ENCODE peak calls at places on chromosome 5, in four cellular contexts. E, L, S and K are unnamed samples.
A peak's percentile ranks its signal among the peaks of the same experiment; 100 is the strongest.

GRCh38 chr5:160240350-160240749 is 11.0 kb downstream of the FABP6 start:
- DNase-seq in E (no peak), L (no peak), S (no peak), K (no peak)

GRCh38 chr5:93428868-93429267 is 152.2 kb downstream of the NR2F1-AS1 start:
- DNase-seq in E (peak; percentile 37), L (no peak), S (peak; percentile 80), K (no peak)

GRCh38 chr5:122896598-122897282 is 51.3 kb downstream of the SNX24 start:
- DNase-seq in E (no peak), L (no peak), S (peak; percentile 20), K (no peak)

GRCh38 chr5:43305948-43306563 is 7.2 kb downstream of the HMGCS1 start:
- DNase-seq in E (peak; percentile 77), L (peak; percentile 36), S (peak; percentile 59), K (no peak)

GRCh38 chr5:126358525-126358924 is 64.7 kb upstream of the GRAMD2B start:
- DNase-seq in E (no peak), L (no peak), S (peak; percentile 70), K (no peak)

GRCh38 chr5:179975713-179976030 is 68.0 kb upstream of the TBC1D9B start:
- DNase-seq in E (no peak), L (no peak), S (no peak), K (no peak)

GRCh38 chr5:115758356-115758755 is 58.1 kb downstream of the CDO1 start:
- DNase-seq in E (no peak), L (no peak), S (peak; percentile 22), K (peak; percentile 12)

GRCh38 chr5:14109041-14109747 is 33.9 kb upstream of the TRIO start:
- DNase-seq in E (no peak), L (peak; percentile 50), S (peak; percentile 68), K (peak; percentile 79)

GRCh38 chr5:1542011-1542410 is 18.3 kb upstream of the LPCAT1 start:
- DNase-seq in E (no peak), L (no peak), S (peak; percentile 3), K (no peak)

GRCh38 chr5:170632985-170633234 is 129.1 kb downstream of the KCNIP1 start:
- DNase-seq in E (no peak), L (no peak), S (no peak), K (no peak)

GRCh38 chr5:110377411-110378392 is 348.8 kb downstream of the TMEM232 start:
- DNase-seq in E (no peak), L (no peak), S (peak; percentile 94), K (peak; percentile 28)

GRCh38 chr5:15383469-15383868 is 116.5 kb upstream of the FBXL7 start:
- DNase-seq in E (no peak), L (no peak), S (peak; percentile 12), K (peak; percentile 8)

GRCh38 chr5:94785111-94785510 is 166.6 kb downstream of the SLF1 start:
- DNase-seq in E (no peak), L (no peak), S (no peak), K (no peak)

GRCh38 chr5:134738963-134739661 is 764 bp downstream of the CAMLG start:
- DNase-seq in E (peak; percentile 63), L (peak; percentile 24), S (peak; percentile 53), K (peak; percentile 61)

GRCh38 chr5:7742241-7742656 is 108.7 kb downstream of the CFAP90 start:
- DNase-seq in E (no peak), L (no peak), S (peak; percentile 67), K (peak; percentile 80)

GRCh38 chr5:159104058-159104651 is 4.4 kb upstream of the EBF1 start:
- DNase-seq in E (no peak), L (no peak), S (no peak), K (no peak)

GRCh38 chr5:134145779-134146581 is 30.8 kb downstream of the SKP1 start:
- DNase-seq in E (peak; percentile 49), L (peak; percentile 69), S (peak; percentile 51), K (no peak)

GRCh38 chr5:159181152-159181551 is 28.2 kb downstream of the RNF145 start:
- DNase-seq in E (peak; percentile 54), L (no peak), S (peak; percentile 45), K (no peak)

GRCh38 chr5:172188893-172189692 is 1.1 kb upstream of the STK10 start:
- DNase-seq in E (no peak), L (no peak), S (peak; percentile 82), K (no peak)

GRCh38 chr5:175789670-175790069 is 81.7 kb upstream of the CPLX2 start:
- DNase-seq in E (no peak), L (no peak), S (no peak), K (no peak)

GRCh38 chr5:75373862-75374261 is 36.8 kb downstream of the HMGCR start:
- DNase-seq in E (no peak), L (no peak), S (no peak), K (no peak)

GRCh38 chr5:18281947-18282557 is 647.8 kb downstream of the TAF11L14 start:
- DNase-seq in E (no peak), L (peak; percentile 58), S (peak; percentile 59), K (peak; percentile 24)

GRCh38 chr5:96714951-96715451 is 52.8 kb downstream of the CAST start:
- DNase-seq in E (peak; percentile 86), L (peak; percentile 60), S (peak; percentile 77), K (no peak)

GRCh38 chr5:1190915-1191314 is 10.5 kb upstream of the SLC6A19 start:
- DNase-seq in E (no peak), L (no peak), S (no peak), K (no peak)

GRCh38 chr5:132754111-132754510 is 6.9 kb downstream of the CCNI2 start:
- DNase-seq in E (no peak), L (no peak), S (no peak), K (no peak)

GRCh38 chr5:151897017-151897552 is 27.6 kb downstream of the GLRA1 start:
- DNase-seq in E (no peak), L (no peak), S (no peak), K (no peak)

GRCh38 chr5:167785106-167785505 is 506.3 kb upstream of the WWC1 start:
- DNase-seq in E (no peak), L (no peak), S (no peak), K (no peak)

GRCh38 chr5:150619359-150620230 is 20.9 kb upstream of the SYNPO start:
- DNase-seq in E (no peak), L (no peak), S (peak; percentile 92), K (no peak)

GRCh38 chr5:149895416-149896345 is 48.9 kb downstream of the PDE6A start:
- DNase-seq in E (no peak), L (no peak), S (peak; percentile 55), K (peak; percentile 63)

GRCh38 chr5:125402787-125403186 is 656.3 kb upstream of the ZNF608 start:
- DNase-seq in E (no peak), L (no peak), S (no peak), K (no peak)

GRCh38 chr5:56815657-56816545 is 552 bp downstream of the MAP3K1 start:
- DNase-seq in E (peak; percentile 31), L (no peak), S (peak; percentile 51), K (no peak)

GRCh38 chr5:134041570-134042411 is 37.0 kb upstream of the VDAC1 start:
- DNase-seq in E (peak; percentile 74), L (no peak), S (no peak), K (no peak)

GRCh38 chr5:125874057-125874456 is 549.2 kb upstream of the GRAMD2B start:
- DNase-seq in E (peak; percentile 40), L (no peak), S (no peak), K (no peak)

GRCh38 chr5:170503970-170504525 is at the start of gene KCNIP1:
- DNase-seq in E (no peak), L (no peak), S (peak; percentile 41), K (no peak)

DNA sequence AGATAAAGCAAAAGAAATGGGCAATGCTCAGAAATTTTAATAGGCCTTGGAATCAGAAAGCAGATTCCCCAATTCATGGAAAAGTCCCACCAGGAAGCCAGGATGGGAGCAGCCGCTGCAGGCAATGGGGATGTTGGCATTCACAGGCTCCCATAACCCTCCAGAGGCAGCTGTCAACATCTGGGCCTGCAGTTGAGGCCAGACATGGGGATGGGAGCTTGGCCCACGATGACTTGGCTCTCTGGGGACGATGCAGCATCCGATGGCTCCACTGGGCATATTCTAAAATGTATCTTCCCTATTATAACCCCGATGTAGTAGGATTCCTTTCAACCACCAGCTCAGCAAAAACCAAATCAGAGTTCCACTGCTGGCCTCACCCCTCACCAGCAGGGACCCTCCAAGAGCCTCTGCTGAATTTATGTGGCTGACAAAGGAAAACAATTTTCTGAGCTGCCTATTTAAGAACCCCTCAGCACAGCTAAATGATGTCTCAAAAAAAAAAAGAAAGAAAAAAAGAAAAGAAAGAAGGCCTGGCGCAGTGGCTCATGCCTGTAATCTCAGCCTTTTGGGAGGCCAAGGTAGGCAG is 7.1 kb downstream of the SPRY4 start:
- DNase-seq in E (no peak), L (no peak), S (no peak), K (no peak)
- H3K4me1 ChIP-seq in E (peaks cover 53% of the 10 kb centered on the region), L (peaks cover 73% of the 10 kb centered on the region), S (peaks cover 41% of the 10 kb centered on the region), K (peaks cover 30% of the 10 kb centered on the region)

DNA sequence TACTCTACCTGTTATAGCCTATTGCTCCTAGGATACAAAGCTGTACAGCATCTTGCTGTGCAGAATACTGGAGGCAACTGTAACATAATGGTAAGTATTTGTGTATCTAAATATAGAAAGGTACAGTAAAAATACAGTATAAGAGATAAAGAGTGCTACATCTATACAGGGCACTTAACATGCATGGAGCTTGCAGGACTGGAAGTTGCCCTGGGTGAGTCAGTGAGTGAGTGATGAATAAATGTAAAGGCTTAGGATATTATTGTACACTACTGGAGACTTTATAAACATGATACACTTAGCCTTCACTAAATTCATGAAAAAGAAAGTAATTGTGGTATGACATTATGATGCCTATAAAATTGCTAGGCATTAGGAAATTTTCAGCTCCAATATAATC is 65.5 kb upstream of the OSMR start:
- DNase-seq in E (no peak), L (no peak), S (no peak), K (no peak)
- TF ChIP-seq CTCF in E (no peak), L (no peak), S (no peak), K (no peak)

GRCh38 chr5:139387611-139388197 is 2.0 kb downstream of the MZB1 start:
- DNase-seq in E (no peak), L (no peak), S (no peak), K (no peak)

GRCh38 chr5:139383993-139384590 is 995 bp upstream of the SLC23A1 start:
- DNase-seq in E (no peak), L (no peak), S (no peak), K (no peak)

GRCh38 chr5:139384591-139385051 is 1.5 kb upstream of the SLC23A1 start:
- DNase-seq in E (no peak), L (no peak), S (no peak), K (no peak)

GRCh38 chr5:139385061-139385889 is 2.2 kb upstream of the SLC23A1 start:
- DNase-seq in E (no peak), L (no peak), S (no peak), K (no peak)

GRCh38 chr5:139386039-139386438 is 2.9 kb upstream of the SLC23A1 start:
- DNase-seq in E (no peak), L (no peak), S (no peak), K (peak; percentile 78)
- H3K27ac ChIP-seq in E (no peak overlapping the region), L (no peak overlapping the region), S (no peak overlapping the region), K (no peak overlapping the region)

GRCh38 chr5:139664273-139664693 is 16.1 kb downstream of the CXXC5 start:
- DNase-seq in E (no peak), L (no peak), S (no peak), K (no peak)
- H3K4me1 ChIP-seq in E (peaks cover 52% of the 10 kb centered on the region), L (peaks cover 91% of the 10 kb centered on the region), S (peaks cover 33% of the 10 kb centered on the region), K (peaks cover 18% of the 10 kb centered on the region)

DNA sequence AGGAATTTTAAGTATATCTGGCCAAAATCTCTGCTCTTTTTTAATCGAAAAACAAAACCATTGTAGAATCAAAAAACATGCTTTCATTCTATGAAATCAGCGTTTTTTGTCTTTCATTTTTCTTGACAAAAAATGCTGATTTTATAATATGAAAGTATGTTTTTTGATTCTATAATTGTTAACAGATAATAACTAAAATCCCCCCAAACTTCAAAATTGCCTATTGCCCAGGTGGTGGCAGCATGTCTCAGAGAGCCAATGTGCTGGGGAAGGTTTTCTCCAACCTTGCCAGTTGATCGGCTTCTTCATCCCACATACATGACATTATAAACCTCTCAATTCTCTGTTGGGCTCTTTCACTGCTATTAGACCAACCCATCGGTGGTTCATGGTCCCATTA is 5.1 kb upstream of the SMIM15 start:
- DNase-seq in E (no peak), L (no peak), S (peak; percentile 47), K (peak; percentile 10)
- TF ChIP-seq CTCF in E (peak; percentile 67), L (peak; percentile 72), S (peak; percentile 26), K (peak; percentile 79)